ENCODE peak calls at places on chromosomes 7 and 10, in four cellular contexts. One of them, this sample, is unnamed.

GRCh38 chr7:48355346-48355745 is 184.1 kb downstream of the ABCA13 start:
- DNase-seq in astrocyte: no peak
- DNase-seq in A549: no peak
- DNase-seq in aorta: no peak
- DNase-seq in this sample: no peak

GRCh38 chr7:16343612-16344011 is 77.7 kb downstream of the CRPPA start:
- DNase-seq in astrocyte: no peak
- DNase-seq in A549: no peak
- DNase-seq in aorta: no peak
- DNase-seq in this sample: no peak

GRCh38 chr7:97064972-97065587 is 40.4 kb upstream of the DLX5 start:
- DNase-seq in astrocyte: peak; percentile 22
- DNase-seq in A549: peak; percentile 59
- DNase-seq in aorta: no peak
- DNase-seq in this sample: no peak

GRCh38 chr7:20744913-20745587 is 41.6 kb downstream of the SP8 start:
- DNase-seq in astrocyte: peak; percentile 34
- DNase-seq in A549: peak; percentile 50
- DNase-seq in aorta: no peak
- DNase-seq in this sample: no peak

GRCh38 chr7:19984231-19984632 is 210.8 kb upstream of the TMEM196 start:
- DNase-seq in astrocyte: no peak
- DNase-seq in A549: no peak
- DNase-seq in aorta: no peak
- DNase-seq in this sample: peak; percentile 32

GRCh38 chr7:54858008-54858692 is 99.1 kb upstream of the SEC61G start:
- DNase-seq in astrocyte: no peak
- DNase-seq in A549: no peak
- DNase-seq in aorta: no peak
- DNase-seq in this sample: no peak

GRCh38 chr7:2213551-2214215 is 19.1 kb downstream of the MAD1L1 start:
- DNase-seq in astrocyte: no peak
- DNase-seq in A549: no peak
- DNase-seq in aorta: no peak
- DNase-seq in this sample: peak; percentile 80

GRCh38 chr10:86180861-86181260 is 185.7 kb downstream of the GRID1 start:
- DNase-seq in astrocyte: no peak
- DNase-seq in A549: no peak
- DNase-seq in aorta: peak; percentile 35
- DNase-seq in this sample: no peak

GRCh38 chr10:114544045-114544659 is 113.9 kb downstream of the ABLIM1 start:
- DNase-seq in astrocyte: no peak
- DNase-seq in A549: no peak
- DNase-seq in aorta: no peak
- DNase-seq in this sample: no peak

GRCh38 chr10:42646692-42647640 is 8.6 kb upstream of the ZNF33B start:
- DNase-seq in astrocyte: no peak
- DNase-seq in A549: no peak
- DNase-seq in aorta: no peak
- DNase-seq in this sample: no peak

GRCh38 chr10:29703276-29703675 is 68.5 kb upstream of the SVIL start:
- DNase-seq in astrocyte: no peak
- DNase-seq in A549: no peak
- DNase-seq in aorta: no peak
- DNase-seq in this sample: peak; percentile 63

GRCh38 chr10:92816106-92816505 is 32.2 kb upstream of the EXOC6 start:
- DNase-seq in astrocyte: peak; percentile 64
- DNase-seq in A549: no peak
- DNase-seq in aorta: no peak
- DNase-seq in this sample: no peak

GRCh38 chr7:88243345-88243909 is 23.6 kb upstream of the SRI start:
- DNase-seq in astrocyte: peak; percentile 42
- DNase-seq in A549: peak; percentile 56
- DNase-seq in aorta: no peak
- DNase-seq in this sample: no peak

GRCh38 chr10:120098242-120098930 is 205.9 kb downstream of the SEC23IP start:
- DNase-seq in astrocyte: no peak
- DNase-seq in A549: no peak
- DNase-seq in aorta: no peak
- DNase-seq in this sample: no peak

GRCh38 chr10:67098460-67098859 is 172.6 kb downstream of the LRRTM3 start:
- DNase-seq in astrocyte: peak; percentile 20
- DNase-seq in A549: no peak
- DNase-seq in aorta: no peak
- DNase-seq in this sample: no peak

GRCh38 chr10:103188853-103189252 is 4.2 kb downstream of the NT5C2 start:
- DNase-seq in astrocyte: no peak
- DNase-seq in A549: no peak
- DNase-seq in aorta: no peak
- DNase-seq in this sample: no peak

GRCh38 chr7:102463841-102464576 is 654 bp downstream of the ALKBH4 start:
- DNase-seq in astrocyte: no peak
- DNase-seq in A549: no peak
- DNase-seq in aorta: no peak
- DNase-seq in this sample: peak; percentile 54

GRCh38 chr10:12181065-12181775 is 14.5 kb downstream of the NUDT5 start:
- DNase-seq in astrocyte: peak; percentile 16
- DNase-seq in A549: no peak
- DNase-seq in aorta: no peak
- DNase-seq in this sample: no peak

GRCh38 chr7:95840953-95841950 is 68.9 kb downstream of the DYNC1I1 start:
- DNase-seq in astrocyte: no peak
- DNase-seq in A549: peak; percentile 18
- DNase-seq in aorta: no peak
- DNase-seq in this sample: no peak

GRCh38 chr10:83127942-83128575 is 1011.2 kb upstream of the GHITM start:
- DNase-seq in astrocyte: peak; percentile 79
- DNase-seq in A549: no peak
- DNase-seq in aorta: no peak
- DNase-seq in this sample: no peak

GRCh38 chr10:108471420-108471819 is 1306.9 kb upstream of the SORCS1 start:
- DNase-seq in astrocyte: no peak
- DNase-seq in A549: no peak
- DNase-seq in aorta: no peak
- DNase-seq in this sample: no peak

GRCh38 chr10:106711313-106711906 is 453.1 kb downstream of the SORCS1 start:
- DNase-seq in astrocyte: no peak
- DNase-seq in A549: peak; percentile 48
- DNase-seq in aorta: no peak
- DNase-seq in this sample: peak; percentile 28

GRCh38 chr10:8473205-8473604 is 418.7 kb downstream of the GATA3 start:
- DNase-seq in astrocyte: peak; percentile 11
- DNase-seq in A549: peak; percentile 6
- DNase-seq in aorta: no peak
- DNase-seq in this sample: no peak

GRCh38 chr10:34299105-34299611 is 515.9 kb downstream of the PARD3 start:
- DNase-seq in astrocyte: peak; percentile 60
- DNase-seq in A549: no peak
- DNase-seq in aorta: no peak
- DNase-seq in this sample: no peak

GRCh38 chr7:155643804-155644177 is 670 bp upstream of the RBM33 start:
- DNase-seq in astrocyte: no peak
- DNase-seq in A549: no peak
- DNase-seq in aorta: no peak
- DNase-seq in this sample: no peak

GRCh38 chr10:68330852-68331454 is 911 bp upstream of the HNRNPH3 start:
- DNase-seq in astrocyte: peak; percentile 14
- DNase-seq in A549: peak; percentile 24
- DNase-seq in aorta: peak; percentile 82
- DNase-seq in this sample: peak; percentile 76

GRCh38 chr7:64868469-64868868 is 34.6 kb upstream of the ZNF273 start:
- DNase-seq in astrocyte: no peak
- DNase-seq in A549: no peak
- DNase-seq in aorta: peak; percentile 47
- DNase-seq in this sample: no peak

GRCh38 chr7:55026867-55027490 is 8.2 kb downstream of the EGFR start:
- DNase-seq in astrocyte: no peak
- DNase-seq in A549: no peak
- DNase-seq in aorta: no peak
- DNase-seq in this sample: no peak

GRCh38 chr10:30529373-30529998 is 95.5 kb downstream of the MAP3K8 start:
- DNase-seq in astrocyte: no peak
- DNase-seq in A549: no peak
- DNase-seq in aorta: peak; percentile 84
- DNase-seq in this sample: peak; percentile 88

GRCh38 chr7:149620961-149621360 is 123.4 kb upstream of the ZNF746 start:
- DNase-seq in astrocyte: no peak
- DNase-seq in A549: no peak
- DNase-seq in aorta: no peak
- DNase-seq in this sample: no peak

GRCh38 chr10:62384057-62384446 is 9.9 kb downstream of the ZNF365 start:
- DNase-seq in astrocyte: peak; percentile 98
- DNase-seq in A549: peak; percentile 10
- DNase-seq in aorta: no peak
- DNase-seq in this sample: no peak

GRCh38 chr10:62380002-62380401 is 5.8 kb downstream of the ZNF365 start:
- DNase-seq in astrocyte: peak; percentile 85
- DNase-seq in A549: peak; percentile 76
- DNase-seq in aorta: no peak
- DNase-seq in this sample: no peak

GRCh38 chr10:62379394-62379793 is 5.2 kb downstream of the ZNF365 start:
- DNase-seq in astrocyte: no peak
- DNase-seq in A549: no peak
- DNase-seq in aorta: no peak
- DNase-seq in this sample: peak; percentile 21

GRCh38 chr10:62382831-62383230 is 8.7 kb downstream of the ZNF365 start:
- DNase-seq in astrocyte: no peak
- DNase-seq in A549: no peak
- DNase-seq in aorta: no peak
- DNase-seq in this sample: no peak

GRCh38 chr10:62381385-62382102 is 7.4 kb downstream of the ZNF365 start:
- DNase-seq in astrocyte: no peak
- DNase-seq in A549: no peak
- DNase-seq in aorta: no peak
- DNase-seq in this sample: no peak
- H3K4me1 ChIP-seq in astrocyte: peaks cover 35% of the 10 kb centered on the region
- H3K4me1 ChIP-seq in A549: peaks cover 16% of the 10 kb centered on the region
- H3K4me1 ChIP-seq in aorta: peaks cover 8% of the 10 kb centered on the region
- H3K4me1 ChIP-seq in this sample: no peaks in the 10 kb centered on the region

GRCh38 chr10:71371750-71372166 is 25.0 kb upstream of the CDH23 start:
- DNase-seq in astrocyte: no peak
- DNase-seq in A549: no peak
- DNase-seq in aorta: no peak
- DNase-seq in this sample: no peak

GRCh38 chr10:71378341-71379117 is 18.2 kb upstream of the CDH23 start:
- DNase-seq in astrocyte: no peak
- DNase-seq in A549: no peak
- DNase-seq in aorta: no peak
- DNase-seq in this sample: no peak

GRCh38 chr10:71372882-71373495 is 23.7 kb upstream of the CDH23 start:
- DNase-seq in astrocyte: no peak
- DNase-seq in A549: no peak
- DNase-seq in aorta: no peak
- DNase-seq in this sample: no peak

GRCh38 chr10:71375954-71376353 is 20.8 kb upstream of the CDH23 start:
- DNase-seq in astrocyte: no peak
- DNase-seq in A549: no peak
- DNase-seq in aorta: no peak
- DNase-seq in this sample: no peak

DNA sequence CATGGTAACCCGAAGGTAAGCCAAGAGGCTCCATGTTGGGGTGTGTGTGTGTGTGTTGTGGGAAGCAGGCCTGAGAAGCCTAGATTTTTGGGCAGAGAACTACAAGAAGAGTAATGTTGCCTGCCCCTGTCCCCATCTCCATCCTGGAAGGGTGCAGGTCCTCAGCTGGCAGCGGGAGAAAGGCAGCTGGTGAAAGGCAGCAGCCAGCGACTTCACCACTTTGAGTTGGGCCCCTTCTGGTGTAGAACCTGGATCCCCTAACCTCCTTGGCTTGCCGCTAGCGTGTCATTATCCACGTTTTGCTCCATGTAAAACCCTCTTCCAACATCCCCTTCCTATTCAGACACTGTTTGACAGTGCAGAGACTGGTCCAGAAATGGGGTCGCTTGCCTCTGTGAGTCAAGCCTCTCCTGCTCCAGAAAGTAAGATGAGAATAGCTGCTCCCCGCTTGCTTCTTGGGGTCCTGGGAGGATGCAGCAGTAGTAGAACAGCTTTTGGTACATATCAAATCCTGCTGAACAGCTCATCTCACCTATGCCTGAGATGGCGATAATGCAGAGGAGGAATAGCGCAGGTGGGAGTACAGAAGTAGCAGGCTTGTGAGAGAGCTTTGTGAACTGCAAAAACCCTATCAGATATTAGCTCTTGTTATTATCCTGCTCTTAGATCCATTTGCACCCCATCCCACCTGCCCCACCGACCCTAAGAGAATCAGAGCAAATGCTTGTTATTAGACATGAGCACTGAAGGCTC is 22.1 kb upstream of the CDH23 start:
- DNase-seq in astrocyte: no peak
- DNase-seq in A549: no peak
- DNase-seq in aorta: no peak
- DNase-seq in this sample: no peak
- H3K4me1 ChIP-seq in astrocyte: peaks cover 3% of the 10 kb centered on the region
- H3K4me1 ChIP-seq in A549: peaks cover 12% of the 10 kb centered on the region
- H3K4me1 ChIP-seq in aorta: no peaks in the 10 kb centered on the region
- H3K4me1 ChIP-seq in this sample: no peaks in the 10 kb centered on the region

GRCh38 chr10:3807928-3808496 is 23.0 kb upstream of the KLF6 start:
- DNase-seq in astrocyte: no peak
- DNase-seq in A549: no peak
- DNase-seq in aorta: no peak
- DNase-seq in this sample: no peak

GRCh38 chr10:3805227-3805790 is 20.3 kb upstream of the KLF6 start:
- DNase-seq in astrocyte: peak; percentile 89
- DNase-seq in A549: peak; percentile 81
- DNase-seq in aorta: no peak
- DNase-seq in this sample: no peak

GRCh38 chr10:3805791-3806381 is 20.9 kb upstream of the KLF6 start:
- DNase-seq in astrocyte: peak; percentile 83
- DNase-seq in A549: peak; percentile 67
- DNase-seq in aorta: no peak
- DNase-seq in this sample: no peak

GRCh38 chr10:3807221-3807927 is 22.4 kb upstream of the KLF6 start:
- DNase-seq in astrocyte: no peak
- DNase-seq in A549: no peak
- DNase-seq in aorta: no peak
- DNase-seq in this sample: no peak

DNA sequence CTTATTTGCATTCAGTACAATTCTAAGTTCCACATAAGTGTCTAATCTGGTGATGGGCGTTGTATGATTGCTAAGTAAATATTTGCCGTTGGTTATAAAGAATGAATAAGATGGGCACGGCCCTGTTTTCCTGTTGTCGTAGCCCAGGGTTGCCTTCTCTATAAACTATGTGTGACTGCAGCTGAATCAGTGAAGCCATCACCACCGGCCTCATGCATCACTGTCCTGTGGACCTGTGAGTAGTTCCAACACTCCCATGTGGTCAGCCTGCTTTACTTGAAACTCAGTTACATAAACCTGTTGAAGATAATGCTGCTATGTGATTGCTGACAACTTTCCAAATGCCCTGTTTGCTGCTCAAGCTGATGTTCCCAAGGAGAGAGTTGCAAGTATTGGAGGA is 21.6 kb upstream of the KLF6 start:
- DNase-seq in astrocyte: peak; percentile 96
- DNase-seq in A549: peak; percentile 90
- DNase-seq in aorta: no peak
- DNase-seq in this sample: no peak
- H3K4me1 ChIP-seq in astrocyte: peaks cover 69% of the 10 kb centered on the region
- H3K4me1 ChIP-seq in A549: peaks cover 88% of the 10 kb centered on the region
- H3K4me1 ChIP-seq in aorta: peaks cover 4% of the 10 kb centered on the region
- H3K4me1 ChIP-seq in this sample: peaks cover 23% of the 10 kb centered on the region

GRCh38 chr10:101939718-101940117 is 96.1 kb upstream of the KCNIP2 start:
- DNase-seq in astrocyte: no peak
- DNase-seq in A549: no peak
- DNase-seq in aorta: no peak
- DNase-seq in this sample: no peak
- H3K4me1 ChIP-seq in astrocyte: peaks cover 44% of the 10 kb centered on the region
- H3K4me1 ChIP-seq in A549: peaks cover 62% of the 10 kb centered on the region
- H3K4me1 ChIP-seq in aorta: peaks cover 10% of the 10 kb centered on the region
- H3K4me1 ChIP-seq in this sample: peaks cover 6% of the 10 kb centered on the region

This sample was measured in right cardiac atrium.